ENCODE peak calls at places on chromosome 13, in seven cellular contexts. J, Z, Y, A, P, D and S are unnamed samples.
A peak's percentile ranks its signal among the peaks of the same experiment; 100 is the strongest.

GRCh38 chr13:67383358-67383757 is 153.2 kb upstream of the PCDH9 start:
- DNase-seq in A (no peak), P (no peak), Z (no peak), D (no peak), Y (no peak), J (no peak), S (peak; percentile 77)

GRCh38 chr13:30148171-30148754 is 159.1 kb downstream of the KATNAL1 start:
- DNase-seq in A (no peak), P (no peak), D (no peak), J (no peak), Y (no peak), Z (peak; percentile 16), S (no peak)

GRCh38 chr13:111519041-111519440 is 198.6 kb downstream of the TEX29 start:
- DNase-seq in P (no peak), Z (no peak), J (peak; percentile 43), Y (no peak), A (no peak), D (no peak), S (no peak)

GRCh38 chr13:45678282-45678681 is 23.8 kb upstream of the CBY2 start:
- DNase-seq in Y (no peak), P (peak; percentile 75), J (no peak), A (no peak), Z (no peak), D (no peak), S (no peak)

GRCh38 chr13:57932071-57932470 is 300.5 kb downstream of the PCDH17 start:
- DNase-seq in Z (no peak), D (no peak), Y (no peak), P (no peak), A (no peak), J (no peak), S (no peak)

GRCh38 chr13:33441015-33441414 is 155.5 kb upstream of the STARD13 start:
- DNase-seq in Z (no peak), D (no peak), Y (no peak), A (no peak), P (peak; percentile 67), J (no peak), S (peak; percentile 48)

GRCh38 chr13:43805071-43805468 is 18.3 kb upstream of the ENOX1 start:
- DNase-seq in P (peak; percentile 9), D (no peak), A (no peak), Y (no peak), Z (no peak), J (no peak), S (peak; percentile 100)

GRCh38 chr13:29805994-29806748 is 44.2 kb downstream of the UBL3 start:
- DNase-seq in A (no peak), J (no peak), Z (no peak), Y (no peak), P (no peak), D (no peak), S (no peak)

GRCh38 chr13:38686635-38687245 is at the start of gene FREM2:
- DNase-seq in D (no peak), A (no peak), J (no peak), Z (no peak), P (peak; percentile 98), Y (peak; percentile 4), S (no peak)

GRCh38 chr13:47413112-47413511 is 516.3 kb upstream of the HTR2A start:
- DNase-seq in A (no peak), Z (no peak), D (no peak), P (no peak), J (no peak), Y (no peak), S (peak; percentile 81)

GRCh38 chr13:102273111-102273510 is 128.7 kb downstream of the FGF14 start:
- DNase-seq in A (no peak), Y (no peak), Z (no peak), D (no peak), J (no peak), P (no peak), S (no peak)

GRCh38 chr13:39655569-39656324 is at the start of gene COG6:
- DNase-seq in J (peak; percentile 88), P (peak; percentile 93), D (peak; percentile 89), Z (peak; percentile 90), A (peak; percentile 93), Y (peak; percentile 94), S (peak; percentile 84)

GRCh38 chr13:112605531-112605990 is 17.6 kb upstream of the TUBGCP3 start:
- DNase-seq in P (peak; percentile 44), Y (no peak), Z (no peak), J (no peak), D (no peak), A (no peak), S (peak; percentile 30)

GRCh38 chr13:102020611-102021216 is 381.1 kb downstream of the FGF14 start:
- DNase-seq in Y (no peak), Z (no peak), P (no peak), D (no peak), A (no peak), J (no peak), S (peak; percentile 48)

GRCh38 chr13:20921572-20921971 is 19.0 kb upstream of the XPO4 start:
- DNase-seq in P (no peak), Z (no peak), J (no peak), D (no peak), Y (no peak), A (no peak), S (no peak)

GRCh38 chr13:86563308-86563707 is 764.1 kb upstream of the SLITRK6 start:
- DNase-seq in D (no peak), J (no peak), A (no peak), Y (no peak), Z (no peak), P (no peak), S (peak; percentile 64)

GRCh38 chr13:21240586-21240985 is 64.1 kb downstream of the MRPL57 start:
- DNase-seq in J (no peak), Z (no peak), P (no peak), Y (no peak), A (no peak), D (no peak), S (peak; percentile 82)

GRCh38 chr13:108984251-108984920 is 355.0 kb downstream of the MYO16 start:
- DNase-seq in D (no peak), P (no peak), J (no peak), A (no peak), Z (no peak), Y (no peak), S (no peak)

GRCh38 chr13:19810996-19811881 is 28.5 kb upstream of the PSPC1 start:
- DNase-seq in A (no peak), Y (no peak), Z (no peak), J (no peak), P (no peak), D (no peak), S (peak; percentile 11)

GRCh38 chr13:70792121-70792520 is 683.9 kb upstream of the KLHL1 start:
- DNase-seq in Y (no peak), Z (no peak), D (no peak), J (no peak), P (peak; percentile 27), A (no peak), S (no peak)

GRCh38 chr13:99909836-99910619 is 61.5 kb downstream of the ZIC5 start:
- DNase-seq in A (no peak), P (no peak), Y (no peak), D (no peak), Z (no peak), J (no peak), S (no peak)

GRCh38 chr13:114161028-114161556 is 18.0 kb upstream of the CFAP97D2 start:
- DNase-seq in P (no peak), D (no peak), A (no peak), J (no peak), Z (no peak), Y (no peak), S (no peak)

GRCh38 chr13:37899753-37900152 is 30.2 kb upstream of the TRPC4 start:
- DNase-seq in D (no peak), A (no peak), Y (no peak), P (no peak), J (no peak), Z (no peak), S (no peak)

GRCh38 chr13:42894765-42895181 is 97.3 kb downstream of the EPSTI1 start:
- DNase-seq in P (no peak), Y (no peak), D (no peak), A (peak; percentile 46), Z (no peak), J (no peak), S (peak; percentile 70)

GRCh38 chr13:48975926-48976676 is 389 bp downstream of the FNDC3A start:
- DNase-seq in Z (peak; percentile 70), P (peak; percentile 83), J (peak; percentile 69), Y (peak; percentile 91), D (peak; percentile 83), A (peak; percentile 88), S (peak; percentile 73)
- TF ChIP-seq CTCF in Z (no peak), P (peak; percentile 27), J (no peak), Y (peak; percentile 14), D (no peak), A (no peak), S (no peak)

DNA sequence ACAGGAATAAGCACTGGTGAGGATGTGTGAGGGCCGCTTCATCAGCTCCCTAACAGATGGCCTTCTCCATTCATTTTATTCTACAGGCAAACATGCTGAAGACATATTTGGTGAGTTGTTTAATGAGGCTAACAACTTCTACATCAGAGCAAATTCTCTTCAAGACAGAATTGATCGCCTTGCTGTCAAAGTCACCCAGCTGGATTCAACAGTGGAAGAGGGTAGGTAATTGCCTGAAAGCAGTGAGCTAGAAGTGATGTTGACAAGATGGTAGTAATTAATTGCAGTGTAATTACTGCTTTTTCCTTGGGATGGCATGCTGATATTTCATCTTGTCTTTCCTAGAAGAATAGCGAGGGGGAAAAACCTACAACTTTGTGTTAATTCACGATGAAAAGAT is 95.6 kb downstream of the GPR12 start:
- DNase-seq in D (no peak), P (no peak), J (no peak), Y (no peak), Z (no peak), A (no peak), S (no peak)
- H3K4me3 ChIP-seq in D (no peak overlapping the region), P (no peak overlapping the region), J (no peak overlapping the region), Y (no peak overlapping the region), Z (no peak overlapping the region), A (no peak overlapping the region), S (no peak overlapping the region)

GRCh38 chr13:94080527-94080926 is 399.0 kb downstream of the DCT start:
- DNase-seq in Z (no peak), J (no peak), P (no peak), A (no peak), D (no peak), Y (no peak), S (no peak)

DNA sequence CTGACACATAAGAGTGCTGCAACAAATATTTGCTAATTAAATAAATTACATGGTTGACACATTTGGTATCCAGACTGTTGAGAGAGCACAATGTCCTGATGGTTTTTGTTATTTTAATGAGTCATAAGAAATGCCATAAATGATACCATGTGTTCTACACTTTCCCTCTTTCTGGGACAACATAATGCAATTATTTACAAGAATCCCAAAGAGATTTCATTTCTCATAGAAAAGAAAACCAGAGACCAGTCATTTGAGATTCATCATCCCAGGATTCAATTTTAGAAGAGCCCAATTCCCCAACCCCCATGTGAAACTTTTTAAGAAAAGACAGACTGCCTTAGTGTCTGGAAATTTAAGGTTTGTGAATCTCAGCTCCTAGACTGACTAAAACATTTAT is 399.6 kb downstream of the DCT start:
- DNase-seq in D (no peak), Y (no peak), A (no peak), J (no peak), P (no peak), Z (no peak), S (peak; percentile 92)
- TF ChIP-seq CTCF in D (no peak), Y (no peak), A (no peak), J (no peak), P (no peak), Z (no peak), S (no peak)

DNA sequence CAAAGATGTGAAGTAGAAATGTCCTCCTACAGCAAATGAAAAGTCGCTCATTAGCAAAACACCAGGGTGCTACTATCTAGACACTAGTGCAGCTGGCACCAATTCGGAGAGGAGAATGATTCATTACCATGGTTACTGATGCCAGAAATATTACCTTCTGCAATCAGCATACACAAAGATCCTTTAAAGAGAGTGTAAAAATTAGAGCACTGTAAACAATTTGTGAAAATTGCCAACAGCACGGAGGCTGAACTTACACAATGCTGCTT is 34.5 kb downstream of the AMER2 start:
- DNase-seq in Z (no peak), Y (no peak), P (no peak), D (no peak), A (no peak), J (no peak), S (no peak)
- H3K4me3 ChIP-seq in Z (no peak overlapping the region), Y (no peak overlapping the region), P (peak overlapping the region; percentile 27), D (no peak overlapping the region), A (no peak overlapping the region), J (no peak overlapping the region), S (no peak overlapping the region)